ENCODE peak calls at places on chromosomes 12 and 14, in seven cellular contexts. X, W, Q, T, C, L and Z are unnamed samples.

GRCh38 chr12:54229624-54230212 is 40.9 kb upstream of the SMUG1 start:
- DNase-seq in W (peak), C (no peak), T (peak), L (no peak), Q (peak), X (peak), Z (no peak)

GRCh38 chr12:13116259-13116658 is 12.8 kb upstream of the GSG1 start:
- DNase-seq in T (no peak), L (no peak), X (no peak), C (no peak), Q (no peak), W (no peak), Z (no peak)

GRCh38 chr14:93734961-93735360 is 53.3 kb downstream of the PRIMA1 start:
- DNase-seq in L (no peak), W (no peak), T (no peak), X (no peak), Q (no peak), C (no peak), Z (no peak)

GRCh38 chr12:102965281-102966155 is 8.0 kb downstream of the ASCL1 start:
- DNase-seq in Q (no peak), T (no peak), W (no peak), L (no peak), C (no peak), X (no peak), Z (no peak)

GRCh38 chr12:17139926-17140325 is 534.0 kb upstream of the LMO3 start:
- DNase-seq in Q (peak), C (no peak), T (no peak), W (no peak), L (no peak), X (peak), Z (no peak)

GRCh38 chr12:2396448-2396871 is 343.7 kb downstream of the CACNA1C start:
- DNase-seq in W (peak), C (no peak), Q (no peak), X (no peak), T (no peak), L (peak), Z (no peak)

GRCh38 chr12:23084236-23084995 is 459.4 kb downstream of the ETNK1 start:
- DNase-seq in W (peak), X (peak), Q (no peak), T (peak), C (no peak), L (no peak), Z (no peak)

GRCh38 chr14:92987713-92988510 is 65.0 kb downstream of the CHGA start:
- DNase-seq in L (no peak), X (no peak), C (no peak), W (no peak), Q (no peak), T (no peak), Z (no peak)

DNA sequence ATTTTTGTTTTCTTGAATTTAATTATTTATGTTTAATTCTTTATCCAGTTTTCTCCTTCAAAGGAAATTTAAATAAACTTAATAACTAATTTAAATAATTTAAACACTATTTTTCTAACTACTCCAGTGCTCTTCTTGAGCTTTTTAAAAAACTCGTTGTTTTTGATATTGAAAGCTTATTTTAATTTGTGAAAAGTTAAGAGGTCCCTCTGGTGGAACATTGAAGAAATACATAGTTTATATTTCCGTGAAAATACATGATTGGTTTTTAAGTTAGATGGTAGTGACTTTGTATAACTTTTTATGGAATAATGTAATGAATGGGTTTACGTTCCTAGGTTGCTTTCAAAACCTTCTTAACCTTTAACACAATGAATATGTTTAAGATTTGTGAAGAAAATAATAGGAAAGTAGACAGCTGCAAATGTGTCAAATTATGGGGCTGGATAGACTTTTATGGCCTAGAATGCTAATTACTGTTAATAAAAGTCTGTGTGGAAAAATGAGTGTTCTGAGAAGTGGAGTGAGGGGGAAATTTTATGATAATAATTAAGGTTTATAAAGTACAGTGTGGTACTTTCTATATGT is 45.9 kb upstream of the MSRB3 start:
- DNase-seq in Q (no peak), L (no peak), T (peak), W (no peak), C (no peak), X (peak), Z (no peak)
- TF ChIP-seq CTCF in Q (peak), L (peak), T (peak), W (peak), C (peak), X (peak), Z (no peak)

DNA sequence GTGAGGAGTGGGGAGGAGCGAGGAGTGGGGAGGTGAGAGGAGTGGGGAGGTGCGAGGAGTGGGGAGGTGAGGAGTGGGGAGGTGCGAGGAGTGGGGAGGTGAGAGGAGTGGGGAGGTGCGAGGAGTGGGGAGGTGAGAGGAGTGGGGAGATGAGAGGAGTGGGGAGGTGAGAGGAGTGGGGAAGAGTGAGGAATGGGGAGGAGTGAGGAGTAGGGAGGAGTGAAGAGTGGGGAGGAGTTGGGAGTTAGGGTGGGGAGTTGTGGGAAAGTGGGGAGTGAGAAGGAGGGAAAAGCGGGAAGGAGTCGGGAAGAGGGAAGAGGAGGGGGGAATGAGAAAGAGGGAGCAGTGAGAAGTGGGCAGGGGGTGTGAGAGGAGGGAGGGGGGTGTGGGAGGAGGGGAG is 86.1 kb downstream of the B4GALNT3 start:
- DNase-seq in L (no peak), Q (no peak), X (no peak), C (no peak), W (no peak), T (no peak), Z (no peak)
- TF ChIP-seq CTCF in L (no peak), Q (no peak), X (no peak), C (no peak), W (no peak), T (no peak), Z (no peak)

GRCh38 chr14:31030406-31030805 is 4.2 kb upstream of the STRN3 start:
- DNase-seq in X (no peak), Q (no peak), C (no peak), L (no peak), W (no peak), T (no peak), Z (no peak)
- TF ChIP-seq CTCF in X (no peak), Q (no peak), C (no peak), L (no peak), W (no peak), T (no peak), Z (no peak)

GRCh38 chr12:94327819-94328218 is 131.8 kb downstream of the CEP83 start:
- DNase-seq in L (no peak), T (no peak), Q (no peak), C (no peak), X (no peak), W (no peak), Z (no peak)

GRCh38 chr12:94326234-94326633 is 133.4 kb downstream of the CEP83 start:
- DNase-seq in W (no peak), T (no peak), X (no peak), Q (no peak), L (no peak), C (no peak), Z (no peak)

GRCh38 chr12:94326727-94327126 is 132.9 kb downstream of the CEP83 start:
- DNase-seq in X (no peak), W (peak), C (no peak), L (no peak), Q (peak), T (no peak), Z (no peak)

GRCh38 chr12:94329366-94329765 is 130.3 kb downstream of the CEP83 start:
- DNase-seq in Q (no peak), T (no peak), X (no peak), L (no peak), C (no peak), W (no peak), Z (no peak)
- TF ChIP-seq CTCF in Q (no peak), T (peak), X (peak), L (peak), C (no peak), W (no peak), Z (no peak)

GRCh38 chr12:4279120-4279690 is 5.6 kb downstream of the CCND2 start:
- DNase-seq in W (no peak), T (no peak), L (no peak), X (peak), C (no peak), Q (no peak), Z (no peak)
- TF ChIP-seq CTCF in W (no peak), T (no peak), L (no peak), X (no peak), C (no peak), Q (no peak), Z (no peak)

DNA sequence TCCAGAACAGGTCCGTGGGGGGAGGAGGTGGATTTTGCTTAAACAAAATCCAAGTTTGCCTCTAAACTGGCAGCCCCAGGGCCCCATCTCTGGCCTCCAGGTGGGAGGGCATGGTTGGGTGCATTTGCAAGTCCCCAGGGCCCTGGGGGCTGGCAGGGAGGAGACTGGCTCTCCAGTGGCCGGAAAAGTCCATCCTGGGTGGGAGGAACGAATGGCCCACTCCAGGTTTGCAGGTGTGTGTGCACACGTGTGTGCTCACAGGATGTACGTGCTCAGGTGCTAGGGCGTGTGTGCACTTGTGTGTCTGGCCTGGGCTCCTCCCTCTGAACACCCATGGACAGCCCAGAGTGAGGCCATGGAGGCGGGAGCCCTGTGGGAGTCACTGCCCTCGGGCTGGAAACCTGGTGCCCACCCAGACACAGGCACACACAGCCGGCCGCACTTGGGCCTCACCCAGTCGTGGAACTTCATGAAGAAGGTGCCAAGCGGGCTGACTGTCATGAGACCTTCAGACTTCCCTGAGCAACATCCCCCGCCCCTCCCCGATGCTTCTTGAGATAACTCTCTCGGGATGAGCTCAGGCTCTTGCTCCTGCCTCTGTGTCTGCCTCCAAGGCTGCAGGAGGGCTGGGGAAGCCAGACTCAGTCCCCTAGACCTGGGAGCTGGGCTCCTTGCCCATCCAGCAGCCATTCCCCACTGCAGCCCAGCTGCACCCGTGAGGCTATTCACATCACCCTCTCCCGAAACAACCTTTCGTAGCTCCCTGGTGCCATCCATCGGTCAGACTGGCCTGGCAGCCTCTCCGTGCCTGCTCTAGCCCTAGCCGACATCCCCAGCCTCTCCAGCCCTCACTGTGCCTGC is 9.4 kb downstream of the AHNAK2 start:
- DNase-seq in L (no peak), Q (no peak), W (no peak), T (peak), X (peak), C (no peak), Z (peak)
- TF ChIP-seq CTCF in L (no peak), Q (peak), W (no peak), T (no peak), X (no peak), C (no peak), Z (no peak)

GRCh38 chr14:73976150-73976549 is 26.0 kb downstream of the COQ6 start:
- DNase-seq in L (no peak), W (no peak), X (no peak), C (no peak), Q (no peak), T (no peak), Z (no peak)
- TF ChIP-seq CTCF in L (no peak), W (no peak), X (no peak), C (no peak), Q (no peak), T (no peak), Z (no peak)